ENCODE peak calls at places on chromosomes 6 and 20, in seven cellular contexts. A, P, M, S, I, V and L are unnamed samples.

GRCh38 chr6:168690271-168690670 is 249.3 kb downstream of the SMOC2 start:
- DNase-seq in I (no peak), P (no peak), S (no peak), M (no peak), V (peak; percentile 36), A (no peak), L (no peak)

GRCh38 chr6:156175971-156176421 is 601.2 kb upstream of the ARID1B start:
- DNase-seq in P (no peak), V (peak; percentile 20), A (peak; percentile 27), I (no peak), S (peak; percentile 3), M (no peak), L (no peak)

GRCh38 chr20:37989601-37990001 is 43.7 kb downstream of the TTI1 start:
- DNase-seq in A (peak; percentile 86), V (no peak), P (no peak), S (peak; percentile 43), I (no peak), M (no peak), L (no peak)

GRCh38 chr20:5890773-5891441 is 59.4 kb downstream of the TRMT6 start:
- DNase-seq in V (no peak), P (no peak), S (no peak), M (no peak), A (no peak), I (no peak), L (no peak)

GRCh38 chr6:118860880-118861279 is 33.1 kb upstream of the ASF1A start:
- DNase-seq in S (no peak), M (no peak), I (no peak), V (no peak), A (no peak), P (no peak), L (no peak)

GRCh38 chr6:157036245-157036681 is 259.1 kb downstream of the ARID1B start:
- DNase-seq in V (no peak), P (no peak), A (peak; percentile 35), S (peak; percentile 35), M (peak; percentile 48), I (no peak), L (peak; percentile 65)

GRCh38 chr20:61737346-61737745 is 328.3 kb downstream of the TAF4 start:
- DNase-seq in S (no peak), V (no peak), A (no peak), P (no peak), I (no peak), M (no peak), L (no peak)

GRCh38 chr20:22430746-22431168 is 153.6 kb downstream of the FOXA2 start:
- DNase-seq in S (no peak), P (no peak), A (no peak), M (no peak), I (no peak), V (no peak), L (no peak)

GRCh38 chr6:137401058-137401457 is 93.1 kb downstream of the OLIG3 start:
- DNase-seq in I (no peak), V (no peak), S (no peak), P (no peak), A (no peak), M (no peak), L (no peak)

GRCh38 chr6:163670283-163670682 is 255.8 kb downstream of the QKI start:
- DNase-seq in M (no peak), P (no peak), V (no peak), I (no peak), S (no peak), A (no peak), L (no peak)

GRCh38 chr6:90000864-90001731 is 106.8 kb downstream of the GJA10 start:
- DNase-seq in S (no peak), A (no peak), M (peak; percentile 31), I (no peak), P (no peak), V (no peak), L (no peak)

GRCh38 chr6:40999498-41000070 is 39.4 kb downstream of the UNC5CL start:
- DNase-seq in P (peak; percentile 19), M (peak; percentile 32), S (peak; percentile 58), V (peak; percentile 67), A (peak; percentile 69), I (no peak), L (no peak)

GRCh38 chr6:41000248-41000647 is 38.8 kb downstream of the UNC5CL start:
- DNase-seq in M (no peak), I (no peak), V (no peak), S (no peak), A (peak; percentile 35), P (no peak), L (no peak)

GRCh38 chr6:40998661-40999060 is 40.4 kb downstream of the UNC5CL start:
- DNase-seq in V (no peak), P (no peak), A (no peak), M (no peak), I (no peak), S (peak; percentile 29), L (no peak)

GRCh38 chr6:40997256-40997957 is 41.6 kb downstream of the UNC5CL start:
- DNase-seq in S (peak; percentile 88), V (peak; percentile 69), P (no peak), I (peak; percentile 73), M (peak; percentile 78), A (peak; percentile 67), L (peak; percentile 89)

DNA sequence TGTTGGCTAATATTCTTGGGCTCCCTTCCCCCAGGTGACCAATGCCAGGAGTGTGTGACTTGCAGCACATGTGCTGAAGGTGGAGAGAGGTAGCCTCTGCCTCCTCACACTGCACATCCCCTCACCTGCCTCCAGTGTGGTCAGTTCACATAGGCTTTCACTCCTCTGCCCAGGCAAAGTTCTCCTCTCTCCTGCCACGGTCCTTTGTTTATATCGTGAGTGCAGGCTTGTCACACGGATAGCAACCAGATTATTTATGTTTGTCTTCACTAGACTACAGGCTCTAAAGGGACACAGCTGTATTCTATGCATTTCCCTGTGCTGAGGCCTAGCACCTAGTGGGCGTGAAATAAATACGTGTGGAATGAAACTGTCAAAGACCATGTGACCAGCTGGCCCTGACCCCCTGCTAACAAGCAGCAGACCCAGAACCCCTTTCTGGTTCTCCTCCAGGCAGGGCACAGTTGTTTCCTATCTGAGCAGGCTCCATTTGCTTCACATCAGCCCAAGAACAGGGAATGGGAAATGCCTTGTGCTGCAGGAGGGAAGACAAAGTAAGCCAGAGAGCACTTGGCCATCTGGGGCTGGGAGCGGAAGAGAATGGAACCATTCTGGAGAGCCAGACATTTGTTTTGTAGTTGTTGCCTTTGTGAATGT is 42.3 kb downstream of the UNC5CL start:
- DNase-seq in S (peak; percentile 88), A (peak; percentile 28), I (no peak), M (peak; percentile 17), V (peak; percentile 35), P (no peak), L (peak; percentile 16)
- H3K27ac ChIP-seq in S (peak overlapping the region; percentile 88), A (peak overlapping the region; percentile 75), I (peak overlapping the region; percentile 2), M (peak overlapping the region; percentile 26), V (peak overlapping the region; percentile 79), P (no peak overlapping the region), L (peak overlapping the region; percentile 49)

GRCh38 chr20:34433391-34433790 is 70.3 kb downstream of the ITCH start:
- DNase-seq in V (no peak), I (no peak), M (no peak), S (no peak), P (no peak), A (no peak), L (no peak)

GRCh38 chr20:34439168-34439567 is 76.1 kb downstream of the ITCH start:
- DNase-seq in I (no peak), M (no peak), P (no peak), V (no peak), S (no peak), A (no peak), L (no peak)

GRCh38 chr20:34435589-34435988 is 72.5 kb downstream of the ITCH start:
- DNase-seq in M (no peak), A (no peak), P (no peak), S (no peak), V (no peak), I (no peak), L (no peak)

GRCh38 chr20:34437330-34437986 is 74.4 kb downstream of the ITCH start:
- DNase-seq in I (peak; percentile 24), S (peak; percentile 82), A (no peak), M (peak; percentile 74), P (no peak), V (no peak), L (no peak)
- H3K27ac ChIP-seq in I (no peak overlapping the region), S (no peak overlapping the region), A (no peak overlapping the region), M (no peak overlapping the region), P (no peak overlapping the region), V (no peak overlapping the region), L (peak overlapping the region; percentile 4)

GRCh38 chr6:154258064-154258757 is 98.4 kb downstream of the IPCEF1 start:
- DNase-seq in M (no peak), S (no peak), P (no peak), V (no peak), I (no peak), A (no peak), L (no peak)

GRCh38 chr6:154252676-154253075 is 103.9 kb downstream of the IPCEF1 start:
- DNase-seq in M (no peak), A (no peak), I (no peak), P (no peak), S (no peak), V (no peak), L (no peak)

GRCh38 chr6:154261688-154262397 is 94.8 kb downstream of the IPCEF1 start:
- DNase-seq in S (no peak), P (no peak), V (no peak), I (no peak), M (no peak), A (no peak), L (no peak)

DNA sequence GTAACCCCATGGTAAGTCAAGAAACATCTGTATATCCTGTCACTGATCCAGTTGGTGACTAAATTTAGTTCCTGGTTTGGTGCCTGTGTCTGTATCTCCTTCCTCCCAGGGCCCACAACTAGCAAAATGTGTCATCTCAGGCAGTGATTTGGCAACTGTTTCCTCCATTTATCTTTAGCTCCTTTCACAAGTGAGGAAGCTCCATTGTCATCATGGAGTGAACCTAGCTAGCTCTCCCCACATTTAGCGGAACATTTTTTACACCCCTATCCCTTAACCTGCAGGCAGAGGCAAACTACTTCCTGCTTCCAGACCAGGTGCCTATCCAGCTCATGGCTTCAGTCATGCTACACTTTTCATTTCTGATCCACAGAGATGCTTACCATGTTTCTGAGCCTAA is 99.5 kb downstream of the IPCEF1 start:
- DNase-seq in V (no peak), I (no peak), S (no peak), P (no peak), A (no peak), M (no peak), L (no peak)
- H3K27ac ChIP-seq in V (no peak overlapping the region), I (no peak overlapping the region), S (no peak overlapping the region), P (no peak overlapping the region), A (no peak overlapping the region), M (no peak overlapping the region), L (no peak overlapping the region)

GRCh38 chr6:100255701-100256100 is 209.0 kb downstream of the SIM1 start:
- DNase-seq in I (no peak), S (no peak), A (no peak), M (no peak), V (no peak), P (no peak), L (no peak)

GRCh38 chr6:100261486-100261885 is 203.2 kb downstream of the SIM1 start:
- DNase-seq in I (no peak), A (no peak), S (no peak), P (no peak), M (no peak), V (no peak), L (no peak)

GRCh38 chr6:100258752-100259151 is 206.0 kb downstream of the SIM1 start:
- DNase-seq in A (no peak), V (no peak), M (no peak), P (no peak), S (no peak), I (no peak), L (no peak)

GRCh38 chr6:100260584-100260983 is 204.1 kb downstream of the SIM1 start:
- DNase-seq in I (peak; percentile 36), A (no peak), P (no peak), S (no peak), M (peak; percentile 6), V (no peak), L (no peak)

GRCh38 chr6:100257661-100258395 is 206.9 kb downstream of the SIM1 start:
- DNase-seq in M (peak; percentile 68), S (peak; percentile 84), V (no peak), P (no peak), I (peak; percentile 82), A (no peak), L (no peak)
- H3K27ac ChIP-seq in M (no peak overlapping the region), S (no peak overlapping the region), V (no peak overlapping the region), P (no peak overlapping the region), I (peak overlapping the region; percentile 66), A (no peak overlapping the region), L (no peak overlapping the region)